ENCODE peak calls at places on chromosomes 5 and 9, in four cellular contexts. L is heart left ventricle, X is cardiac muscle cell, U is IMR-90. P is an unnamed sample.

GRCh38 chr9:15999422-16000339 is 446.8 kb downstream of the CCDC171 start:
- DNase-seq in U (peak; percentile 97), L (peak; percentile 22), X (peak; percentile 83), P (peak; percentile 70)

GRCh38 chr9:73143606-73144328 is 7.9 kb upstream of the ANXA1 start:
- DNase-seq in U (peak; percentile 88), X (peak; percentile 91), L (no peak), P (peak; percentile 91)

GRCh38 chr5:76294573-76294972 is 108.5 kb upstream of the IQGAP2 start:
- DNase-seq in U (no peak), L (no peak), X (no peak), P (no peak)

GRCh38 chr5:53423724-53424123 is 56.7 kb upstream of the FST start:
- DNase-seq in X (no peak), U (peak; percentile 75), L (no peak), P (no peak)

GRCh38 chr9:4196886-4197285 is 103.0 kb downstream of the GLIS3 start:
- DNase-seq in L (no peak), U (no peak), X (no peak), P (no peak)

GRCh38 chr5:61313960-61314681 is 17.9 kb upstream of the ZSWIM6 start:
- DNase-seq in U (peak; percentile 94), X (peak; percentile 85), L (no peak), P (peak; percentile 41)

GRCh38 chr5:167284491-167284890 is 1007.0 kb upstream of the WWC1 start:
- DNase-seq in U (peak; percentile 70), L (no peak), X (no peak), P (no peak)

GRCh38 chr5:141968914-141969608 is at the start of gene RNF14:
- DNase-seq in X (peak; percentile 96), L (peak; percentile 94), U (peak; percentile 91), P (peak; percentile 95)

GRCh38 chr9:16505159-16505558 is 365.3 kb downstream of the BNC2 start:
- DNase-seq in U (peak; percentile 80), L (no peak), X (peak; percentile 52), P (no peak)

GRCh38 chr5:159184858-159185381 is 24.4 kb downstream of the RNF145 start:
- DNase-seq in L (no peak), X (peak; percentile 83), U (peak; percentile 93), P (peak; percentile 61)

GRCh38 chr5:152532714-152533113 is 127.6 kb upstream of the NMUR2 start:
- DNase-seq in U (peak; percentile 56), L (no peak), X (peak; percentile 71), P (peak; percentile 62)

GRCh38 chr5:121399879-121400278 is 451.8 kb upstream of the FTMT start:
- DNase-seq in U (no peak), L (no peak), X (no peak), P (no peak)

GRCh38 chr9:859251-859650 is 17.8 kb downstream of the DMRT1 start:
- DNase-seq in U (no peak), L (no peak), X (no peak), P (no peak)

GRCh38 chr5:1668141-1668721 is 131.4 kb downstream of the MRPL36 start:
- DNase-seq in L (no peak), U (no peak), X (no peak), P (no peak)

GRCh38 chr5:151074557-151074956 is 6.3 kb downstream of the TNIP1 start:
- DNase-seq in X (no peak), U (no peak), L (no peak), P (no peak)

GRCh38 chr9:132144708-132145365 is 17.0 kb upstream of the NTNG2 start:
- DNase-seq in X (peak; percentile 28), L (no peak), U (peak; percentile 66), P (no peak)

GRCh38 chr9:133050142-133050541 is 11.6 kb upstream of the CEL start:
- DNase-seq in X (peak; percentile 19), U (peak; percentile 16), L (no peak), P (peak; percentile 31)

GRCh38 chr9:91776409-91777365 is 173.3 kb downstream of the ROR2 start:
- DNase-seq in X (peak; percentile 85), L (no peak), U (peak; percentile 61), P (no peak)

GRCh38 chr5:67133781-67134180 is 62.8 kb downstream of the CD180 start:
- DNase-seq in L (no peak), U (no peak), X (no peak), P (no peak)

GRCh38 chr5:56099346-56099745 is 104.6 kb upstream of the IL6ST start:
- DNase-seq in X (peak; percentile 90), L (no peak), U (peak; percentile 56), P (no peak)

GRCh38 chr9:130328349-130328801 is 62.8 kb downstream of the HMCN2 start:
- DNase-seq in L (no peak), X (peak; percentile 72), U (peak; percentile 43), P (no peak)

GRCh38 chr9:116059466-116059865 is 94.1 kb upstream of the PAPPA start:
- DNase-seq in X (peak; percentile 82), L (no peak), U (no peak), P (no peak)

GRCh38 chr9:100397867-100398266 is 29.1 kb upstream of the MSANTD3 start:
- DNase-seq in U (no peak), L (no peak), X (no peak), P (no peak)

GRCh38 chr9:105835721-105836120 is 141.4 kb downstream of the TMEM38B start:
- DNase-seq in U (peak; percentile 5), X (no peak), L (no peak), P (no peak)

GRCh38 chr9:93182572-93182971 is 1.4 kb upstream of the WNK2 start:
- DNase-seq in U (no peak), L (no peak), X (no peak), P (no peak)

GRCh38 chr9:82939451-82939850 is 123.5 kb downstream of the RASEF start:
- DNase-seq in L (no peak), U (no peak), X (no peak), P (no peak)

GRCh38 chr5:151005187-151005974 is 15.0 kb upstream of the GPX3 start:
- DNase-seq in L (no peak), X (peak; percentile 31), U (no peak), P (no peak)

GRCh38 chr9:79570449-79571308 is 1.1 kb upstream of the TLE4 start:
- DNase-seq in X (peak; percentile 59), L (peak; percentile 37), U (peak; percentile 63), P (peak; percentile 65)

GRCh38 chr9:38707885-38708640 is 11.9 kb downstream of the FAM240B start:
- DNase-seq in X (no peak), U (no peak), L (no peak), P (peak; percentile 18)

GRCh38 chr9:122095010-122095767 is 2.1 kb upstream of the TTLL11 start:
- DNase-seq in X (peak; percentile 77), L (no peak), U (peak; percentile 65), P (peak; percentile 78)

GRCh38 chr9:35619800-35620158 is 1.6 kb upstream of the CD72 start:
- DNase-seq in U (no peak), L (no peak), X (no peak), P (no peak)

GRCh38 chr9:121927081-121927480 is 166.0 kb downstream of the TTLL11 start:
- DNase-seq in L (no peak), U (no peak), X (no peak), P (no peak)

GRCh38 chr5:172110921-172111873 is 76.8 kb downstream of the STK10 start:
- DNase-seq in U (peak; percentile 56), L (no peak), X (peak; percentile 63), P (no peak)

GRCh38 chr9:86601697-86602096 is 247.5 kb upstream of the TUT7 start:
- DNase-seq in U (peak; percentile 50), L (no peak), X (no peak), P (no peak)

GRCh38 chr5:140240987-140241706 is 61.8 kb downstream of the PFDN1 start:
- DNase-seq in U (peak; percentile 92), L (peak; percentile 94), X (peak; percentile 94), P (peak; percentile 96)

GRCh38 chr9:127801955-127802575 is 617 bp upstream of the FPGS start:
- DNase-seq in L (no peak), X (peak; percentile 70), U (no peak), P (peak; percentile 33)

GRCh38 chr9:81377921-81378320 is 311.4 kb downstream of the TLE1 start:
- DNase-seq in X (no peak), U (peak; percentile 7), L (no peak), P (no peak)

GRCh38 chr9:90515550-90515949 is 127.1 kb downstream of the DIRAS2 start:
- DNase-seq in L (no peak), X (no peak), U (no peak), P (no peak)

GRCh38 chr5:129245489-129245888 is 150.9 kb downstream of the ISOC1 start:
- DNase-seq in L (no peak), U (no peak), X (peak; percentile 91), P (no peak)

GRCh38 chr9:125829743-125830142 is 82.6 kb downstream of the PBX3 start:
- DNase-seq in U (peak; percentile 12), L (peak; percentile 18), X (peak; percentile 49), P (peak; percentile 1)

GRCh38 chr5:93598141-93598996 is 15.3 kb downstream of the NR2F1 start:
- DNase-seq in U (peak; percentile 56), L (no peak), X (no peak), P (no peak)

GRCh38 chr5:93595420-93596136 is 12.6 kb downstream of the NR2F1 start:
- DNase-seq in X (no peak), U (no peak), L (no peak), P (no peak)

GRCh38 chr5:93594591-93595419 is 11.8 kb downstream of the NR2F1 start:
- DNase-seq in X (no peak), L (no peak), U (no peak), P (no peak)

GRCh38 chr5:93596310-93596675 is 13.3 kb downstream of the NR2F1 start:
- DNase-seq in L (no peak), U (no peak), X (no peak), P (no peak)

GRCh38 chr5:93596676-93597441 is 13.8 kb downstream of the NR2F1 start:
- DNase-seq in X (peak; percentile 36), L (no peak), U (no peak), P (no peak)
- TF ChIP-seq CTCF in X (peak; percentile 18), L (no peak), U (no peak), P (no peak)

GRCh38 chr5:178777557-178777956 is 47.1 kb upstream of the ZNF354A start:
- DNase-seq in U (no peak), X (no peak), L (no peak), P (no peak)
- H3K9me3 ChIP-seq in U (peaks cover 51% of the 10 kb centered on the region), X (no peaks in the 10 kb centered on the region), L (no peaks in the 10 kb centered on the region), P (no peaks in the 10 kb centered on the region)

GRCh38 chr9:129108083-129108804 is 2.3 kb downstream of the CRAT start:
- DNase-seq in U (no peak), X (no peak), L (no peak), P (no peak)

GRCh38 chr9:129108805-129109370 is 1.7 kb downstream of the CRAT start:
- DNase-seq in U (no peak), L (no peak), X (no peak), P (no peak)

GRCh38 chr9:129109952-129110739 is 447 bp downstream of the CRAT start:
- DNase-seq in X (peak; percentile 20), L (no peak), U (peak; percentile 28), P (no peak)

GRCh38 chr9:129110740-129111142 is at the start of gene CRAT:
- DNase-seq in U (peak; percentile 90), L (peak; percentile 99), X (peak; percentile 96), P (peak; percentile 92)

GRCh38 chr9:129109504-129109903 is 1.1 kb downstream of the CRAT start:
- DNase-seq in U (no peak), L (no peak), X (peak; percentile 12), P (peak; percentile 33)
- H3K4me3 ChIP-seq in U (no peak overlapping the region), L (peak overlapping the region; percentile 99), X (peak overlapping the region; percentile 88), P (peak overlapping the region; percentile 88)

GRCh38 chr5:15183520-15183919 is 311.9 kb upstream of the ANKH start:
- DNase-seq in L (no peak), X (peak; percentile 39), U (peak; percentile 6), P (peak; percentile 1)
- TF ChIP-seq CTCF in L (no peak), X (peak; percentile 49), U (peak; percentile 24), P (peak; percentile 19)

GRCh38 chr9:40909821-40910220 is 218.7 kb downstream of the FOXD4L6 start:
- DNase-seq in L (no peak), X (no peak), U (no peak), P (no peak)
- H3K9me3 ChIP-seq in L (no peaks in the 10 kb centered on the region), X (peaks cover 40% of the 10 kb centered on the region), U (peaks cover 69% of the 10 kb centered on the region), P (peaks cover 27% of the 10 kb centered on the region)

P was measured in A673.